ENCODE peak calls at places on chromosomes 11 and 22, in nine cellular contexts. U is stimulated activated CD4-positive, alpha-beta T cell treated with anti-CD3 and anti-CD28 coated beads, Interleukin-2, amount 100 ng/mL, for 48 hours; N is GDM1; L is H4; P is NCI-H460; J is T-helper 2 cell; O is body of pancreas; H is activated naive CD4-positive, alpha-beta T cell treated with anti-CD3 and anti-CD28 coated beads, Interleukin-2, amount 10 ng/mL, durations not matched to agents 7 days and 5 days; W is effector CD4-positive, alpha-beta T cell. B is an unnamed sample.

GRCh38 chr11:118202599-118203422 is 22.0 kb downstream of the JAML start:
- DNase-seq in U (no peak), N (no peak), L (no peak), P (no peak), J (peak; percentile 84), O (peak; percentile 30), H (peak; percentile 86), W (peak; percentile 14), B (no peak)

GRCh38 chr11:106288057-106288456 is 210.6 kb downstream of the AASDHPPT start:
- DNase-seq in U (no peak), N (no peak), L (no peak), P (no peak), J (no peak), O (no peak), H (no peak), W (no peak), B (no peak)

GRCh38 chr11:119315139-119316016 is 1.6 kb downstream of the MCAM start:
- DNase-seq in U (no peak), N (no peak), L (peak; percentile 44), P (no peak), J (peak; percentile 36), O (peak; percentile 63), H (peak; percentile 77), W (peak; percentile 38), B (peak; percentile 56)

GRCh38 chr11:102426000-102426399 is 26.6 kb downstream of the TMEM123 start:
- DNase-seq in U (no peak), N (no peak), L (no peak), P (no peak), J (no peak), O (no peak), H (no peak), W (no peak), B (no peak)

GRCh38 chr11:2999464-2999998 is 7.4 kb upstream of the NAP1L4 start:
- DNase-seq in U (no peak), N (no peak), L (no peak), P (no peak), J (no peak), O (no peak), H (no peak), W (no peak), B (no peak)

GRCh38 chr22:19983701-19984100 is 32.9 kb downstream of the ARVCF start:
- DNase-seq in U (no peak), N (no peak), L (no peak), P (no peak), J (no peak), O (no peak), H (no peak), W (no peak), B (peak; percentile 17)

GRCh38 chr11:64285885-64286800 is 495 bp downstream of the GPR137 start:
- DNase-seq in U (no peak), N (no peak), L (no peak), P (no peak), J (no peak), O (peak; percentile 74), H (peak; percentile 58), W (no peak), B (no peak)

GRCh38 chr11:128757235-128757711 is 63.4 kb downstream of the FLI1 start:
- DNase-seq in U (peak; percentile 55), N (peak; percentile 81), L (peak; percentile 61), P (no peak), J (peak; percentile 67), O (peak; percentile 60), H (peak; percentile 79), W (peak; percentile 56), B (no peak)

GRCh38 chr11:62544521-62545436 is 1.8 kb downstream of the AHNAK start:
- DNase-seq in U (no peak), N (no peak), L (no peak), P (no peak), J (no peak), O (no peak), H (peak; percentile 54), W (no peak), B (no peak)

GRCh38 chr22:22423681-22424080 is 84.9 kb downstream of the ZNF280B start:
- DNase-seq in U (no peak), N (no peak), L (no peak), P (no peak), J (no peak), O (no peak), H (no peak), W (no peak), B (no peak)

GRCh38 chr22:50526849-50527801 is 1.7 kb upstream of the SCO2 start:
- DNase-seq in U (no peak), N (peak; percentile 38), L (no peak), P (no peak), J (no peak), O (peak; percentile 65), H (peak; percentile 60), W (no peak), B (no peak)

GRCh38 chr22:29202231-29203192 is 3.2 kb upstream of the EMID1 start:
- DNase-seq in U (peak; percentile 47), N (peak; percentile 96), L (peak; percentile 61), P (no peak), J (peak; percentile 12), O (peak; percentile 29), H (peak; percentile 61), W (no peak), B (peak; percentile 12)

GRCh38 chr11:296976-297665 is 2.2 kb downstream of the IFITM5 start:
- DNase-seq in U (no peak), N (no peak), L (no peak), P (no peak), J (no peak), O (no peak), H (peak; percentile 37), W (no peak), B (no peak)

GRCh38 chr22:30882181-30882771 is 86.3 kb downstream of the MORC2 start:
- DNase-seq in U (no peak), N (no peak), L (no peak), P (no peak), J (no peak), O (peak; percentile 17), H (no peak), W (no peak), B (no peak)

GRCh38 chr11:78365381-78365792 is 52.2 kb downstream of the GAB2 start:
- DNase-seq in U (no peak), N (no peak), L (peak; percentile 10), P (no peak), J (no peak), O (no peak), H (no peak), W (no peak), B (no peak)

GRCh38 chr11:126111458-126112116 is 48.9 kb upstream of the CDON start:
- DNase-seq in U (no peak), N (no peak), L (no peak), P (no peak), J (no peak), O (no peak), H (no peak), W (no peak), B (no peak)

GRCh38 chr11:119991022-119991404 is 146.9 kb downstream of the TRIM29 start:
- DNase-seq in U (no peak), N (no peak), L (no peak), P (no peak), J (no peak), O (no peak), H (no peak), W (no peak), B (no peak)

GRCh38 chr11:134730096-134730495 is 318.1 kb upstream of the B3GAT1 start:
- DNase-seq in U (no peak), N (no peak), L (no peak), P (no peak), J (no peak), O (no peak), H (no peak), W (no peak), B (no peak)

GRCh38 chr22:24060375-24060788 is 49.3 kb downstream of the CABIN1 start:
- DNase-seq in U (no peak), N (no peak), L (peak; percentile 45), P (no peak), J (no peak), O (peak; percentile 38), H (no peak), W (no peak), B (no peak)

GRCh38 chr11:33734441-33735165 is 1.6 kb downstream of the CD59 start:
- DNase-seq in U (no peak), N (no peak), L (no peak), P (no peak), J (no peak), O (no peak), H (no peak), W (no peak), B (peak; percentile 47)